ENCODE peak calls at places on chromosomes 7 and 10, in four cellular contexts. One of them, this sample, is unnamed.
A peak's percentile ranks its signal among the peaks of the same experiment; 100 is the strongest.

GRCh38 chr10:113999520-113999919 is 44.1 kb upstream of the ADRB1 start:
- DNase-seq in GM12878: no peak
- DNase-seq in HepG2: no peak
- DNase-seq in K562: no peak
- DNase-seq in this sample: no peak

GRCh38 chr10:117699436-117700075 is 157.0 kb downstream of the EMX2 start:
- DNase-seq in K562: no peak
- DNase-seq in GM12878: no peak
- DNase-seq in HepG2: no peak
- DNase-seq in this sample: no peak

GRCh38 chr7:114423218-114423496 is 8.5 kb downstream of the FOXP2 start:
- DNase-seq in HepG2: no peak
- DNase-seq in GM12878: no peak
- DNase-seq in K562: no peak
- DNase-seq in this sample: no peak

GRCh38 chr10:3898821-3899220 is 113.8 kb upstream of the KLF6 start:
- DNase-seq in GM12878: no peak
- DNase-seq in HepG2: peak; percentile 31
- DNase-seq in K562: no peak
- DNase-seq in this sample: no peak

GRCh38 chr7:44286618-44287487 is 38.5 kb downstream of the CAMK2B start:
- DNase-seq in K562: no peak
- DNase-seq in HepG2: no peak
- DNase-seq in GM12878: no peak
- DNase-seq in this sample: no peak

GRCh38 chr7:96174812-96175211 is 147.1 kb downstream of the SLC25A13 start:
- DNase-seq in K562: no peak
- DNase-seq in GM12878: no peak
- DNase-seq in HepG2: peak; percentile 54
- DNase-seq in this sample: no peak

GRCh38 chr7:137343483-137343841 is at the start of gene PTN:
- DNase-seq in GM12878: no peak
- DNase-seq in HepG2: no peak
- DNase-seq in K562: no peak
- DNase-seq in this sample: peak; percentile 22

GRCh38 chr10:6912424-6912823 is 332.3 kb upstream of the PRKCQ start:
- DNase-seq in HepG2: no peak
- DNase-seq in GM12878: no peak
- DNase-seq in K562: no peak
- DNase-seq in this sample: no peak

GRCh38 chr7:138092486-138093028 is 16.3 kb downstream of the AKR1D1 start:
- DNase-seq in HepG2: no peak
- DNase-seq in GM12878: no peak
- DNase-seq in K562: no peak
- DNase-seq in this sample: no peak

GRCh38 chr7:135710417-135711138 is 17.4 kb downstream of the SLC13A4 start:
- DNase-seq in K562: peak; percentile 93
- DNase-seq in GM12878: no peak
- DNase-seq in HepG2: peak; percentile 16
- DNase-seq in this sample: peak; percentile 85

GRCh38 chr7:24570983-24571382 is 2.3 kb upstream of the PALS2 start:
- DNase-seq in GM12878: no peak
- DNase-seq in K562: no peak
- DNase-seq in HepG2: no peak
- DNase-seq in this sample: no peak
- TF ChIP-seq FOXK2 in GM12878: no peak
- TF ChIP-seq FOXK2 in K562: no peak
- TF ChIP-seq FOXK2 in HepG2: no peak
- TF ChIP-seq FOXK2 in this sample: no peak

GRCh38 chr10:77073066-77073960 is 564.3 kb downstream of the KCNMA1 start:
- DNase-seq in GM12878: no peak
- DNase-seq in HepG2: no peak
- DNase-seq in K562: no peak
- DNase-seq in this sample: no peak
- TF ChIP-seq BHLHE40 in GM12878: no peak
- TF ChIP-seq BHLHE40 in HepG2: no peak
- TF ChIP-seq BHLHE40 in K562: no peak
- TF ChIP-seq BHLHE40 in this sample: no peak

GRCh38 chr7:70355591-70356323 is 757.5 kb downstream of the AUTS2 start:
- DNase-seq in GM12878: no peak
- DNase-seq in K562: no peak
- DNase-seq in HepG2: no peak
- DNase-seq in this sample: peak; percentile 52
- TF ChIP-seq FOXK2 in GM12878: no peak
- TF ChIP-seq FOXK2 in K562: no peak
- TF ChIP-seq FOXK2 in HepG2: no peak
- TF ChIP-seq FOXK2 in this sample: no peak

GRCh38 chr10:35959103-35959740 is 317.1 kb upstream of the FZD8 start:
- DNase-seq in GM12878: no peak
- DNase-seq in HepG2: no peak
- DNase-seq in K562: no peak
- DNase-seq in this sample: no peak

GRCh38 chr10:35963685-35964084 is 321.6 kb upstream of the FZD8 start:
- DNase-seq in HepG2: no peak
- DNase-seq in K562: no peak
- DNase-seq in GM12878: no peak
- DNase-seq in this sample: no peak

DNA sequence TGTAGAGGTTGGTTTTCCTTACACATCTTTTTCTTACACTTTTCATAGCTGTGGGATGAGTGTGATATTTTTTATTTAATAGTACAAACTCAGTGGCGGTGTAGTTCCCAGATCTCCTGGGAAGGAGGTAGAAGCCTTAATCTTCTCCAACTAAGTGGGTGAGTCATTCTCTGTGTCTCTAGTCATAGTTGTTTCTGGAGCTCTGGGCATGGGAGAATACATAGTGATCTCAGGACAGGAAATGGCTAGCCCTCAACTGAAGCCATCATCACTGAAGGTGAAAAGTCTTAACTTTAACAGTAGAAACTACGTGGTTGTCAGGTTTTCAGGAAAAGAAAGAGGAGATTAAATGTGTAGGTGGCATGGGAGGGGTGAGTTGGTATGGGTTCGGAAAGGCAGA is 319.4 kb upstream of the FZD8 start:
- DNase-seq in K562: no peak
- DNase-seq in HepG2: no peak
- DNase-seq in GM12878: no peak
- DNase-seq in this sample: no peak
- TF ChIP-seq BHLHE40 in K562: no peak
- TF ChIP-seq BHLHE40 in HepG2: no peak
- TF ChIP-seq BHLHE40 in GM12878: no peak
- TF ChIP-seq BHLHE40 in this sample: no peak

DNA sequence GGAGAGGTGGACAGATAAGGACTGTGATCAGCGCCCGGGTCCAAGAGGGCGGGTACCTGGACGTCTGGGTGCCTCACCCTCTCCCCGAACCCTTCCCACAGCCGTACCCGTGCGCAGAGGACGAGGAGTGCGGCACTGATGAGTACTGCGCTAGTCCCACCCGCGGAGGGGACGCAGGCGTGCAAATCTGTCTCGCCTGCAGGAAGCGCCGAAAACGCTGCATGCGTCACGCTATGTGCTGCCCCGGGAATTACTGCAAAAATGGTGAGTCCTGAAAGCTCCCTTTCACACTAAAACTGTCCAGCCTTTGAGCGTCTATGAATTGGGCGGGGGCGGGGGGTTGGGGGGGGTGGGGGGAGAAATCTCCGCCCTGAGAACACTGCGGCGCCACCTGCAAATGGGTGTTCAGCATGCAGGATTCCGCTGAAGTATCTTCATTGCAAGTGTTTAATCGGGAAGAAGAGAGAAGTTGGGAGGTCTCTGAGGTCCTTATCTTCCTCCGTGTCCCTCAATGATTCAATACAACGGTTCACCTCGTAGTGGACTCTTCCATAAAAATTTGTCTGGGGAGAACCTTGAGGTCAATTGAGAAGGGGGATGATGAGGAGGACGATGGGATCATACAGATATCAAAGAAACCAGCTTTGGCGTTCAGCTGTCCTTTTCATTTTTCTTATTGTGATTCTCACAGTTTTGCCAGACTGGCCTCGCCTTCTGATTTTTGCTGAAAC is 906 bp downstream of the DKK1 start:
- DNase-seq in HepG2: no peak
- DNase-seq in K562: no peak
- DNase-seq in GM12878: no peak
- DNase-seq in this sample: peak; percentile 46
- TF ChIP-seq FOXK2 in HepG2: no peak
- TF ChIP-seq FOXK2 in K562: no peak
- TF ChIP-seq FOXK2 in GM12878: no peak
- TF ChIP-seq FOXK2 in this sample: no peak

DNA sequence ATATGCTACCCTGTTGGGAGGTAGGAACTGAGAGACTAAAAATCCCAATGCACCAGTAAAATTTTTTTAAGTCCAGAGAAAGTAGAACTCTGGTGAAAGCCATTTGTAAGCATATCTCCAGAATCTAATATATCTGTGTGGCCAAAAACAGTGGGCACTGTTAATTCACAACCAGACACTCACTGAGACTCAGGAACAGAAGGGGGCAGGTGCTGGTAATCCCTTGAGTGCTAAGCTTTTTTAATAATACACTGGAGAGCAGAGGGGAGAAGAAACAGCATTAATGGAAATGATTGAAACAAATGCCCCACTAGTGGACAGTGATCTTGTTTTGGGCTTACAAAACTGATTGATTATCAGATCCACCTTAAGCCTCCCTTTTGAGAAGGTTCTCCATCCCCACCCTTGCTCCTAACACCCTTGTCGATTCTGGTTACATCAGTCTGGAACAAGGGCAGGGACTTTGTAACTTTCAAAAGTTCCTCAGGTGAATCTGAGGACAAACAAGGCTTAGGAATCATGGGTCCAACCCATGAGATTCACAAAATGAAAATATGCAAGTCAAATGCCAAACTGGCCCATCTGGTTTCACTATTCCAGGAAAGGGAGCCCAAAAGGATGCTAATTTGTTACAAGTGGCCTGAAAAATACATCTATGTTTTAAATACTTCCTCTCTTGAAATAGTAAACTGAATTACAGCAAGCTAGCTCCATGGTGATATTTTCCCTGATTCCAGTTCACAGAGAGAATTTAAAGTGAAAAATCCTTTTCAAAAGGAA is 29.7 kb downstream of the PLXNA4 start:
- DNase-seq in GM12878: no peak
- DNase-seq in K562: no peak
- DNase-seq in HepG2: no peak
- DNase-seq in this sample: no peak
- TF ChIP-seq BHLHE40 in GM12878: no peak
- TF ChIP-seq BHLHE40 in K562: no peak
- TF ChIP-seq BHLHE40 in HepG2: no peak
- TF ChIP-seq BHLHE40 in this sample: no peak

GRCh38 chr10:49023752-49024151 is 84.1 kb upstream of the LRRC18 start:
- DNase-seq in GM12878: no peak
- DNase-seq in K562: no peak
- DNase-seq in HepG2: no peak
- DNase-seq in this sample: no peak
- TF ChIP-seq FOXK2 in GM12878: no peak
- TF ChIP-seq FOXK2 in K562: no peak
- TF ChIP-seq FOXK2 in HepG2: no peak
- TF ChIP-seq FOXK2 in this sample: no peak

GRCh38 chr7:1650363-1651030 is 19.6 kb upstream of the ELFN1 start:
- DNase-seq in GM12878: no peak
- DNase-seq in HepG2: no peak
- DNase-seq in K562: no peak
- DNase-seq in this sample: no peak
- TF ChIP-seq BHLHE40 in GM12878: no peak
- TF ChIP-seq BHLHE40 in HepG2: no peak
- TF ChIP-seq BHLHE40 in K562: no peak
- TF ChIP-seq BHLHE40 in this sample: no peak

This sample was measured in HEK293T.